ENCODE peak calls at places on chromosomes 5 and 9, in nine cellular contexts. K is KBM-7; I is effector CD8-positive, alpha-beta T cell; D is activated T-cell treated with anti-CD3 and anti-CD28 coated beads for 1 hour; M is GM19239; S is nephron progenitor cell; V is spleen; E is nucleus accumbens; C is HuH-7.5. G is an unnamed sample.

GRCh38 chr9:70061776-70062175 is 18.1 kb downstream of the MAMDC2 start:
- DNase-seq in K (no peak), I (no peak), D (no peak), M (no peak), S (no peak), V (no peak), E (no peak), C (no peak), G (no peak)

GRCh38 chr9:15824310-15824709 is 271.5 kb downstream of the CCDC171 start:
- DNase-seq in K (no peak), I (no peak), D (no peak), M (no peak), S (no peak), V (no peak), E (no peak), C (no peak), G (no peak)

GRCh38 chr5:158154226-158155005 is 295.5 kb upstream of the CLINT1 start:
- DNase-seq in K (no peak), I (no peak), D (no peak), M (no peak), S (no peak), V (no peak), E (no peak), C (no peak), G (no peak)

GRCh38 chr9:135123735-135124134 is 36.3 kb downstream of the OLFM1 start:
- DNase-seq in K (no peak), I (no peak), D (no peak), M (no peak), S (no peak), V (no peak), E (no peak), C (no peak), G (no peak)

GRCh38 chr5:127976991-127977717 is 106.4 kb upstream of the SLC12A2 start:
- DNase-seq in K (no peak), I (no peak), D (no peak), M (no peak), S (no peak), V (no peak), E (no peak), C (no peak), G (no peak)

GRCh38 chr9:123417289-123418051 is 61.5 kb downstream of the CRB2 start:
- DNase-seq in K (no peak), I (no peak), D (no peak), M (no peak), S (no peak), V (peak), E (no peak), C (no peak), G (peak)

GRCh38 chr9:114091711-114092110 is 7.4 kb downstream of the KIF12 start:
- DNase-seq in K (no peak), I (no peak), D (no peak), M (no peak), S (no peak), V (no peak), E (no peak), C (no peak), G (peak)

GRCh38 chr9:77453857-77454647 is 194.1 kb downstream of the GNA14 start:
- DNase-seq in K (peak), I (no peak), D (no peak), M (no peak), S (no peak), V (no peak), E (no peak), C (no peak), G (no peak)

GRCh38 chr5:7717691-7718090 is 133.2 kb downstream of the CFAP90 start:
- DNase-seq in K (no peak), I (no peak), D (no peak), M (no peak), S (no peak), V (no peak), E (no peak), C (no peak), G (no peak)

GRCh38 chr9:98455957-98456621 is 200.6 kb upstream of the TBC1D2 start:
- DNase-seq in K (no peak), I (no peak), D (no peak), M (no peak), S (peak), V (no peak), E (no peak), C (no peak), G (no peak)

GRCh38 chr9:131733601-131734061 is 6.2 kb downstream of the RAPGEF1 start:
- DNase-seq in K (peak), I (no peak), D (no peak), M (no peak), S (no peak), V (no peak), E (no peak), C (no peak), G (peak)

GRCh38 chr9:134174073-134174449 is 9.7 kb upstream of the RNU6ATAC start:
- DNase-seq in K (peak), I (no peak), D (no peak), M (no peak), S (no peak), V (peak), E (no peak), C (no peak), G (no peak)

GRCh38 chr9:7549261-7549660 is 250.3 kb downstream of the DMAC1 start:
- DNase-seq in K (no peak), I (no peak), D (no peak), M (no peak), S (peak), V (no peak), E (no peak), C (no peak), G (peak)

GRCh38 chr9:21919377-21920362 is 74.5 kb downstream of the CDKN2A start:
- DNase-seq in K (peak), I (no peak), D (no peak), M (peak), S (no peak), V (no peak), E (no peak), C (no peak), G (no peak)

GRCh38 chr5:4647056-4647455 is 493.1 kb upstream of the ADAMTS16 start:
- DNase-seq in K (no peak), I (no peak), D (no peak), M (no peak), S (no peak), V (no peak), E (no peak), C (no peak), G (no peak)

GRCh38 chr9:38087934-38088925 is 19.2 kb upstream of the SHB start:
- DNase-seq in K (peak), I (peak), D (peak), M (peak), S (peak), V (peak), E (peak), C (peak), G (peak)

GRCh38 chr9:91273853-91274552 is 87.7 kb downstream of the AUH start:
- DNase-seq in K (no peak), I (no peak), D (no peak), M (peak), S (no peak), V (no peak), E (no peak), C (no peak), G (no peak)

GRCh38 chr9:127569819-127570401 is 42.2 kb upstream of the STXBP1 start:
- DNase-seq in K (no peak), I (no peak), D (no peak), M (no peak), S (no peak), V (no peak), E (no peak), C (no peak), G (no peak)

GRCh38 chr9:137428311-137428630 is 5.1 kb downstream of the NOXA1 start:
- DNase-seq in K (no peak), I (no peak), D (no peak), M (no peak), S (no peak), V (peak), E (no peak), C (no peak), G (peak)

GRCh38 chr9:11431490-11431889 is 818.7 kb upstream of the PTPRD start:
- DNase-seq in K (no peak), I (no peak), D (no peak), M (no peak), S (no peak), V (no peak), E (no peak), C (no peak), G (no peak)

GRCh38 chr9:16039988-16040761 is 487.3 kb downstream of the CCDC171 start:
- DNase-seq in K (no peak), I (no peak), D (no peak), M (no peak), S (peak), V (no peak), E (no peak), C (no peak), G (no peak)

GRCh38 chr9:105307731-105308130 is 63.3 kb downstream of the SLC44A1 start:
- DNase-seq in K (no peak), I (no peak), D (no peak), M (no peak), S (no peak), V (no peak), E (no peak), C (no peak), G (no peak)

GRCh38 chr9:130235558-130236435 is 29.8 kb upstream of the HMCN2 start:
- DNase-seq in K (peak), I (peak), D (peak), M (peak), S (peak), V (peak), E (peak), C (peak), G (peak)

GRCh38 chr5:78905084-78905938 is 79.8 kb downstream of the ARSB start:
- DNase-seq in K (peak), I (no peak), D (no peak), M (no peak), S (no peak), V (no peak), E (no peak), C (no peak), G (no peak)

GRCh38 chr5:142872795-142873194 is 102.6 kb downstream of the ARHGAP26 start:
- DNase-seq in K (no peak), I (no peak), D (no peak), M (no peak), S (no peak), V (no peak), E (no peak), C (no peak), G (no peak)

GRCh38 chr5:126460459-126460858 is 37.2 kb downstream of the GRAMD2B start:
- DNase-seq in K (no peak), I (no peak), D (no peak), M (no peak), S (no peak), V (no peak), E (peak), C (no peak), G (no peak)

GRCh38 chr5:142883025-142883424 is 112.8 kb downstream of the ARHGAP26 start:
- DNase-seq in K (no peak), I (no peak), D (no peak), M (no peak), S (no peak), V (no peak), E (no peak), C (no peak), G (peak)

GRCh38 chr5:13378073-13378472 is 566.4 kb downstream of the DNAH5 start:
- DNase-seq in K (no peak), I (no peak), D (no peak), M (no peak), S (no peak), V (no peak), E (no peak), C (no peak), G (no peak)

GRCh38 chr5:172951381-172952033 is 7.7 kb upstream of the RPL26L1 start:
- DNase-seq in K (no peak), I (no peak), D (no peak), M (no peak), S (no peak), V (peak), E (no peak), C (no peak), G (no peak)

GRCh38 chr5:74126294-74126693 is 500.3 kb downstream of the ARHGEF28 start:
- DNase-seq in K (no peak), I (no peak), D (no peak), M (no peak), S (no peak), V (no peak), E (no peak), C (no peak), G (no peak)

GRCh38 chr5:132677191-132677590 is 3.4 kb downstream of the IL4 start:
- DNase-seq in K (no peak), I (no peak), D (no peak), M (no peak), S (no peak), V (peak), E (no peak), C (no peak), G (peak)

GRCh38 chr9:107827304-107827703 is 337.7 kb upstream of the KLF4 start:
- DNase-seq in K (no peak), I (no peak), D (no peak), M (no peak), S (no peak), V (no peak), E (no peak), C (no peak), G (no peak)

GRCh38 chr9:87599901-87600610 is 102.4 kb downstream of the DAPK1 start:
- DNase-seq in K (no peak), I (no peak), D (no peak), M (no peak), S (no peak), V (no peak), E (no peak), C (no peak), G (no peak)

GRCh38 chr9:38680827-38681226 is 39.1 kb downstream of the FAM240B start:
- DNase-seq in K (no peak), I (no peak), D (no peak), M (no peak), S (no peak), V (no peak), E (no peak), C (no peak), G (no peak)

GRCh38 chr9:91036826-91037510 is 235.3 kb downstream of the SYK start:
- DNase-seq in K (peak), I (peak), D (peak), M (no peak), S (peak), V (peak), E (peak), C (peak), G (peak)

GRCh38 chr5:127184841-127185240 is 105.8 kb upstream of the MEGF10 start:
- DNase-seq in K (no peak), I (no peak), D (no peak), M (no peak), S (no peak), V (no peak), E (no peak), C (no peak), G (no peak)

GRCh38 chr9:33184947-33185346 is 17.8 kb upstream of the B4GALT1 start:
- DNase-seq in K (no peak), I (no peak), D (no peak), M (no peak), S (no peak), V (no peak), E (no peak), C (no peak), G (no peak)